ENCODE peak calls at places on chromosomes 4 and X, in eight cellular contexts. One of them, this sample, is unnamed.

GRCh38 chrX:56802921-56803848 is 74.1 kb downstream of the NBDY start:
- DNase-seq in pancreas: peak; percentile 79
- DNase-seq in uterus: peak; percentile 76
- DNase-seq in HL-60: no peak
- DNase-seq in Peyer's patch: peak; percentile 88
- DNase-seq in right atrium auricular region: peak; percentile 88
- DNase-seq in psoas muscle: peak; percentile 83
- DNase-seq in spleen: peak; percentile 91
- DNase-seq in this sample: peak; percentile 84

GRCh38 chr4:23333946-23334878 is 555.6 kb downstream of the PPARGC1A start:
- DNase-seq in Peyer's patch: no peak
- DNase-seq in psoas muscle: no peak
- DNase-seq in spleen: no peak
- DNase-seq in HL-60: peak; percentile 85
- DNase-seq in right atrium auricular region: no peak
- DNase-seq in uterus: no peak
- DNase-seq in pancreas: no peak
- DNase-seq in this sample: peak; percentile 13

GRCh38 chr4:109786846-109787245 is 15.0 kb downstream of the CFI start:
- DNase-seq in spleen: no peak
- DNase-seq in HL-60: no peak
- DNase-seq in uterus: no peak
- DNase-seq in pancreas: no peak
- DNase-seq in right atrium auricular region: no peak
- DNase-seq in Peyer's patch: no peak
- DNase-seq in psoas muscle: no peak
- DNase-seq in this sample: no peak

GRCh38 chr4:142614621-142615323 is 231.3 kb downstream of the INPP4B start:
- DNase-seq in psoas muscle: no peak
- DNase-seq in Peyer's patch: no peak
- DNase-seq in pancreas: no peak
- DNase-seq in spleen: no peak
- DNase-seq in uterus: no peak
- DNase-seq in HL-60: no peak
- DNase-seq in right atrium auricular region: no peak
- DNase-seq in this sample: no peak

GRCh38 chr4:15130441-15130840 is 128.2 kb downstream of the CPEB2 start:
- DNase-seq in spleen: no peak
- DNase-seq in right atrium auricular region: no peak
- DNase-seq in psoas muscle: no peak
- DNase-seq in HL-60: no peak
- DNase-seq in uterus: no peak
- DNase-seq in pancreas: no peak
- DNase-seq in Peyer's patch: no peak
- DNase-seq in this sample: no peak

GRCh38 chrX:40098264-40099045 is 697 bp upstream of the BCOR start:
- DNase-seq in uterus: peak; percentile 45
- DNase-seq in psoas muscle: peak; percentile 40
- DNase-seq in right atrium auricular region: no peak
- DNase-seq in Peyer's patch: peak; percentile 75
- DNase-seq in pancreas: no peak
- DNase-seq in HL-60: no peak
- DNase-seq in spleen: peak; percentile 89
- DNase-seq in this sample: peak; percentile 40

GRCh38 chr4:7021930-7022658 is 21.1 kb upstream of the TADA2B start:
- DNase-seq in spleen: peak; percentile 44
- DNase-seq in uterus: no peak
- DNase-seq in Peyer's patch: no peak
- DNase-seq in right atrium auricular region: no peak
- DNase-seq in HL-60: no peak
- DNase-seq in psoas muscle: no peak
- DNase-seq in pancreas: no peak
- DNase-seq in this sample: peak; percentile 91

GRCh38 chr4:27568236-27568951 is 707.8 kb downstream of the STIM2 start:
- DNase-seq in pancreas: no peak
- DNase-seq in Peyer's patch: no peak
- DNase-seq in HL-60: no peak
- DNase-seq in psoas muscle: no peak
- DNase-seq in right atrium auricular region: no peak
- DNase-seq in uterus: no peak
- DNase-seq in spleen: no peak
- DNase-seq in this sample: no peak

GRCh38 chr4:48237996-48238645 is 31.5 kb downstream of the TEC start:
- DNase-seq in psoas muscle: no peak
- DNase-seq in pancreas: no peak
- DNase-seq in HL-60: no peak
- DNase-seq in spleen: no peak
- DNase-seq in right atrium auricular region: no peak
- DNase-seq in Peyer's patch: no peak
- DNase-seq in uterus: no peak
- DNase-seq in this sample: no peak

GRCh38 chrX:19658030-19658429 is 142.7 kb upstream of the MAP3K15 start:
- DNase-seq in psoas muscle: no peak
- DNase-seq in HL-60: no peak
- DNase-seq in pancreas: no peak
- DNase-seq in spleen: no peak
- DNase-seq in right atrium auricular region: no peak
- DNase-seq in Peyer's patch: no peak
- DNase-seq in uterus: no peak
- DNase-seq in this sample: no peak

GRCh38 chr4:18850763-18851331 is 829.3 kb upstream of the LCORL start:
- DNase-seq in HL-60: no peak
- DNase-seq in Peyer's patch: no peak
- DNase-seq in right atrium auricular region: no peak
- DNase-seq in pancreas: no peak
- DNase-seq in spleen: no peak
- DNase-seq in uterus: no peak
- DNase-seq in psoas muscle: no peak
- DNase-seq in this sample: no peak

GRCh38 chrX:155005190-155005589 is 17.3 kb downstream of the F8 start:
- DNase-seq in HL-60: no peak
- DNase-seq in pancreas: no peak
- DNase-seq in uterus: no peak
- DNase-seq in psoas muscle: no peak
- DNase-seq in Peyer's patch: no peak
- DNase-seq in spleen: no peak
- DNase-seq in right atrium auricular region: no peak
- DNase-seq in this sample: no peak

GRCh38 chrX:40389555-40389954 is 191.2 kb upstream of the ATP6AP2 start:
- DNase-seq in right atrium auricular region: no peak
- DNase-seq in uterus: no peak
- DNase-seq in psoas muscle: no peak
- DNase-seq in spleen: no peak
- DNase-seq in pancreas: no peak
- DNase-seq in Peyer's patch: no peak
- DNase-seq in HL-60: no peak
- DNase-seq in this sample: no peak

DNA sequence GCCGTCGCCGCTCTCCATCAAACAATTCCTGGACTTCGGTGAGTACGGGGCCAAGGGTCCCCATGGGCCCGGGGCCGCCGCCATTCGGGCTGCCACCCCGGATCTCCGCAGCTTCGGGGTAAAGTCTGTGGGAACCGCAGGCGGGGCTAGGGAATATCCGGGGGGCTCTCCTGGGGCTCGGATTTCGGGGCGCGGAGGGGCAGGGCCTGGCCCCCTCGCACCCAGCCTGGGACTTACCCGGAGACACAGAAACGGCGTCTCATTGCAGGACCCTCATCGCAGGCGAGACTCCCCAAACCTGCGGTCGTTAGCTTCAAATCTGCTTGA is 401 bp downstream of the PDK3 start:
- DNase-seq in pancreas: no peak
- DNase-seq in HL-60: no peak
- DNase-seq in psoas muscle: peak; percentile 25
- DNase-seq in uterus: no peak
- DNase-seq in spleen: peak; percentile 88
- DNase-seq in Peyer's patch: peak; percentile 49
- DNase-seq in right atrium auricular region: no peak
- DNase-seq in this sample: no peak
- H3K27ac ChIP-seq in pancreas: peak overlapping the region; percentile 82
- H3K27ac ChIP-seq in HL-60: peak overlapping the region; percentile 48
- H3K27ac ChIP-seq in psoas muscle: peak overlapping the region; percentile 68
- H3K27ac ChIP-seq in uterus: peak overlapping the region; percentile 73
- H3K27ac ChIP-seq in spleen: peak overlapping the region; percentile 92
- H3K27ac ChIP-seq in Peyer's patch: peak overlapping the region; percentile 87
- H3K27ac ChIP-seq in right atrium auricular region: peak overlapping the region; percentile 84
- H3K27ac ChIP-seq in this sample: no peak overlapping the region

DNA sequence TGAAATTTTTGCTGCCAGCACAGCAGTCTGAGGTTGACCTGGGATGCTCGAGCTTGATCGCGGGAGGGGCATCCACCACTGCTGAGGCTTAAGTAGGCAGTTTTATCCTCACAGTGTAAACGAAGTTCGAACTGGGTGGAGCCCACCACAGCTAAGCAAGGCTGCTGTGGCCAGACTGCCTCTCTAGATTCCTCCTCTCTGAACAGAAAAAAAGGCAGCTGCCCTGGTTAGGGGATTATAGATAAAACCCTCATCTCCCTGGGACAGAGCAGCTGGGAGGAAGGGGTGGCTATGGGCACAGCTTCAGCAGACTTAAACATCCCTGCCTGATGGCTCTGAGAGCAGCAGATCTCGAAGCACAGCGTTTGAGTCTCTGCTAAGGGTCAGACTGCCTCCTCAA is 314.6 kb downstream of the STPG2 start:
- DNase-seq in HL-60: no peak
- DNase-seq in right atrium auricular region: no peak
- DNase-seq in uterus: no peak
- DNase-seq in pancreas: no peak
- DNase-seq in spleen: no peak
- DNase-seq in psoas muscle: no peak
- DNase-seq in Peyer's patch: no peak
- DNase-seq in this sample: no peak
- TF ChIP-seq CTCF in HL-60: no peak
- TF ChIP-seq CTCF in right atrium auricular region: no peak
- TF ChIP-seq CTCF in uterus: no peak
- TF ChIP-seq CTCF in pancreas: no peak
- TF ChIP-seq CTCF in spleen: no peak
- TF ChIP-seq CTCF in psoas muscle: no peak
- TF ChIP-seq CTCF in Peyer's patch: no peak
- TF ChIP-seq CTCF in this sample: no peak

GRCh38 chrX:64394874-64395567 is at the start of gene MTMR8:
- DNase-seq in HL-60: peak; percentile 51
- DNase-seq in spleen: peak; percentile 90
- DNase-seq in right atrium auricular region: peak; percentile 68
- DNase-seq in psoas muscle: peak; percentile 68
- DNase-seq in uterus: peak; percentile 61
- DNase-seq in Peyer's patch: peak; percentile 89
- DNase-seq in pancreas: peak; percentile 82
- DNase-seq in this sample: peak; percentile 88

GRCh38 chrX:64394059-64394873 is 986 bp downstream of the MTMR8 start:
- DNase-seq in Peyer's patch: no peak
- DNase-seq in pancreas: no peak
- DNase-seq in spleen: no peak
- DNase-seq in right atrium auricular region: no peak
- DNase-seq in psoas muscle: no peak
- DNase-seq in uterus: no peak
- DNase-seq in HL-60: no peak
- DNase-seq in this sample: no peak

DNA sequence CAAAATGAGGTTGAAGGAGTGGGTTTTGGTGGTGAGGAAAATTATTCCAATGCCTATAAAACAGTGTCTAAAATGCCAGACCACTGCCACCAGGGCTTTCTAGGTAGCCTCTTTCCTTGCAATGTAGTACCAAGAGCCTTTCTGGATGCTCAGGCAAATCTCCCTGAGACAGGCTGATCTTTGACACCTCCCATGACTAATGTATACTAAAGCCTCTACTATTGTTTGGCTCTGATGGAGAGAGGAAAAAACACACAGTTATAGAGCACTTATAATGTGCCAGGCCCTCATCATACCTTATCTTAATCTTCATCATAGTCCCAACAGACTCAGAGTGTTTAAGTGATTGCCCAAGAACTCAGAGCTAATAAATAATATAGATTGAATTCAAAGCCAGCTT is 5.8 kb downstream of the MTMR8 start:
- DNase-seq in pancreas: no peak
- DNase-seq in Peyer's patch: no peak
- DNase-seq in right atrium auricular region: no peak
- DNase-seq in spleen: no peak
- DNase-seq in psoas muscle: no peak
- DNase-seq in uterus: no peak
- DNase-seq in HL-60: no peak
- DNase-seq in this sample: no peak
- H3K27ac ChIP-seq in pancreas: no peak overlapping the region
- H3K27ac ChIP-seq in Peyer's patch: no peak overlapping the region
- H3K27ac ChIP-seq in right atrium auricular region: no peak overlapping the region
- H3K27ac ChIP-seq in spleen: no peak overlapping the region
- H3K27ac ChIP-seq in psoas muscle: no peak overlapping the region
- H3K27ac ChIP-seq in uterus: no peak overlapping the region
- H3K27ac ChIP-seq in HL-60: no peak overlapping the region
- H3K27ac ChIP-seq in this sample: no peak overlapping the region

DNA sequence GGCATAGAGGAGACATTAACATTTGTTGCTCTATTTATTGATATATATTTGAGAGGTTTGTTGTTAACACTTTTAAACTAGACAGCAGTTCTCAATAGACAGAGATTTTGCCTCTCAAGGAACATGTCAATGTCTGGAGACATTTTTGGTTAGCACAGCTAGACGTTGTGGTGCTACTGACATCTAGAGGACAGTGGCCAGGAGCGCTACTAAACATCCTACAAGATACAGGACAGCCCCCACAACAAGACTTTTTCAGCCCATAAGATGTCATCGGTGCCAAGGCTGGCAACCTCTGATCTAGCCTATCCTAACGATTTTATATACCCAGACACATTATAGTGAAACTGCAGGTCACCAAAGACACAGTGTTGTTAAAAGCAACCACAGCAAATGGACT is 18.4 kb upstream of the CTSO start:
- DNase-seq in pancreas: no peak
- DNase-seq in right atrium auricular region: no peak
- DNase-seq in uterus: no peak
- DNase-seq in HL-60: no peak
- DNase-seq in spleen: no peak
- DNase-seq in psoas muscle: no peak
- DNase-seq in Peyer's patch: no peak
- DNase-seq in this sample: peak; percentile 30
- TF ChIP-seq CTCF in pancreas: no peak
- TF ChIP-seq CTCF in right atrium auricular region: peak; percentile 39
- TF ChIP-seq CTCF in uterus: peak; percentile 22
- TF ChIP-seq CTCF in HL-60: peak; percentile 9
- TF ChIP-seq CTCF in spleen: no peak
- TF ChIP-seq CTCF in psoas muscle: peak; percentile 27
- TF ChIP-seq CTCF in Peyer's patch: no peak
- TF ChIP-seq CTCF in this sample: peak; percentile 38

GRCh38 chrX:151723156-151723760 is 7.4 kb downstream of the FATE1 start:
- DNase-seq in right atrium auricular region: no peak
- DNase-seq in HL-60: no peak
- DNase-seq in psoas muscle: no peak
- DNase-seq in spleen: peak; percentile 58
- DNase-seq in Peyer's patch: peak; percentile 19
- DNase-seq in uterus: no peak
- DNase-seq in pancreas: no peak
- DNase-seq in this sample: no peak
- H3K27ac ChIP-seq in right atrium auricular region: no peak overlapping the region
- H3K27ac ChIP-seq in HL-60: no peak overlapping the region
- H3K27ac ChIP-seq in psoas muscle: no peak overlapping the region
- H3K27ac ChIP-seq in spleen: no peak overlapping the region
- H3K27ac ChIP-seq in Peyer's patch: no peak overlapping the region
- H3K27ac ChIP-seq in uterus: no peak overlapping the region
- H3K27ac ChIP-seq in pancreas: no peak overlapping the region
- H3K27ac ChIP-seq in this sample: no peak overlapping the region